ENCODE peak calls at places on chromosome 15, in nine cellular contexts. I is stimulated activated effector memory CD8-positive, alpha-beta T cell treated with anti-CD3 and anti-CD28 coated beads, Interleukin-12 subunit alpha, Interleukin-12 subunit beta, amount 100 ng/mL, for 72 hours; U is substantia nigra; V is BJ; R is A549; Y is activated T-helper 1 cell treated with Interleukin-2 at 50 U/mL for 16 hours; L is H7; O is NCI-H1092 treated with DMSO at 0.1 percent for 48 hours; P is astrocyte of the cerebellum. E is an unnamed sample.

GRCh38 chr15:85649372-85649771 is 145.4 kb downstream of the KLHL25 start:
- DNase-seq in Y (no peak), I (no peak), U (no peak), V (peak; percentile 45), O (no peak), L (no peak), P (peak; percentile 8), R (no peak), E (peak; percentile 14)

GRCh38 chr15:67224889-67225288 is 29.6 kb downstream of the AAGAB start:
- DNase-seq in Y (no peak), L (no peak), I (no peak), V (no peak), O (no peak), P (no peak), R (no peak), U (no peak), E (no peak)

GRCh38 chr15:77975332-77976119 is 102.0 kb downstream of the TBC1D2B start:
- DNase-seq in V (no peak), Y (no peak), L (peak; percentile 28), R (no peak), U (no peak), O (no peak), I (no peak), P (no peak), E (no peak)

GRCh38 chr15:31160297-31160696 is 58.8 kb upstream of the TRPM1 start:
- DNase-seq in R (no peak), I (no peak), O (no peak), U (no peak), Y (no peak), L (peak; percentile 28), V (no peak), P (no peak), E (no peak)

GRCh38 chr15:25175789-25176615 is 221.2 kb downstream of the SNRPN start:
- DNase-seq in Y (no peak), P (no peak), U (no peak), O (no peak), L (peak; percentile 31), R (no peak), I (no peak), V (no peak), E (no peak)

GRCh38 chr15:34019369-34019990 is 19.5 kb downstream of the AVEN start:
- DNase-seq in V (no peak), O (no peak), U (no peak), Y (no peak), P (no peak), R (no peak), I (no peak), L (no peak), E (no peak)

GRCh38 chr15:92068121-92068520 is 214.6 kb downstream of the SLCO3A1 start:
- DNase-seq in O (no peak), Y (no peak), V (no peak), L (no peak), P (no peak), U (no peak), I (no peak), R (no peak), E (no peak)

GRCh38 chr15:79872358-79873017 is 24.3 kb downstream of the MTHFS start:
- DNase-seq in V (no peak), Y (peak; percentile 19), L (no peak), O (no peak), R (no peak), I (no peak), U (no peak), P (no peak), E (peak; percentile 78)

GRCh38 chr15:100766225-100767001 is 113.2 kb upstream of the ALDH1A3 start:
- DNase-seq in P (no peak), L (peak; percentile 60), R (no peak), U (no peak), Y (no peak), V (no peak), O (no peak), I (no peak), E (no peak)

GRCh38 chr15:31977812-31978662 is 52.3 kb upstream of the CHRNA7 start:
- DNase-seq in Y (peak; percentile 31), I (peak; percentile 49), U (peak; percentile 65), P (peak; percentile 12), O (peak; percentile 10), V (no peak), R (peak; percentile 62), L (peak; percentile 90), E (no peak)

GRCh38 chr15:90790561-90790960 is 73.4 kb downstream of the BLM start:
- DNase-seq in U (no peak), I (no peak), O (no peak), Y (no peak), L (no peak), P (no peak), V (no peak), R (no peak), E (no peak)

GRCh38 chr15:99955181-99955525 is 221.9 kb upstream of the LYSMD4 start:
- DNase-seq in R (no peak), L (peak; percentile 12), U (no peak), Y (no peak), P (no peak), O (no peak), I (no peak), V (no peak), E (no peak)

GRCh38 chr15:43143203-43143941 is 10.0 kb downstream of the TMEM62 start:
- DNase-seq in U (no peak), P (no peak), V (no peak), R (no peak), L (no peak), O (no peak), I (no peak), Y (no peak), E (no peak)

GRCh38 chr15:65184305-65184943 is 718 bp downstream of the CLPX start:
- DNase-seq in R (peak; percentile 73), V (no peak), I (peak; percentile 23), L (peak; percentile 81), Y (peak; percentile 12), U (peak; percentile 40), P (no peak), O (no peak), E (no peak)

GRCh38 chr15:35166730-35167359 is 81.8 kb upstream of the NANOGP8 start:
- DNase-seq in Y (no peak), L (no peak), V (no peak), R (no peak), O (no peak), U (no peak), I (no peak), P (no peak), E (no peak)

GRCh38 chr15:63288778-63289378 is 11.5 kb downstream of the APH1B start:
- DNase-seq in R (peak; percentile 86), Y (no peak), P (peak; percentile 54), O (peak; percentile 59), U (no peak), L (peak; percentile 65), V (peak; percentile 15), I (no peak), E (no peak)

GRCh38 chr15:65336767-65337435 is 32.4 kb downstream of the RNU5B-1 start:
- DNase-seq in Y (no peak), R (no peak), V (no peak), L (peak; percentile 62), P (no peak), I (no peak), O (peak; percentile 41), U (no peak), E (no peak)

E was measured in kidney epithelial cell.